ENCODE peak calls at places on chromosomes 2 and 18, in six cellular contexts. S is lower lobe of right lung, E is pancreas, X is cardiac muscle cell, D is left ventricle myocardium inferior, W is Panc1. M is an unnamed sample. For H3K4me1 and H3K27me3, the result is how much of the 10 kb centered on the place peaks cover.

GRCh38 chr18:23528580-23529472 is 25.5 kb downstream of the RMC1 start:
- DNase-seq in S (peak), E (peak), X (no peak), D (peak), W (no peak), M (peak)

GRCh38 chr2:200756618-200757321 is 54.9 kb upstream of the BZW1 start:
- DNase-seq in S (no peak), E (no peak), X (no peak), D (no peak), W (no peak), M (no peak)

GRCh38 chr18:5979971-5980457 is 84.7 kb upstream of the TMEM200C start:
- DNase-seq in S (no peak), E (no peak), X (peak), D (peak), W (no peak), M (no peak)

GRCh38 chr2:133717497-133717896 is 149.2 kb upstream of the NCKAP5 start:
- DNase-seq in S (no peak), E (no peak), X (no peak), D (no peak), W (no peak), M (no peak)

GRCh38 chr2:148935791-148936190 is 60.8 kb downstream of the KIF5C start:
- DNase-seq in S (no peak), E (no peak), X (no peak), D (no peak), W (no peak), M (no peak)

GRCh38 chr2:174792309-174793025 is 28.2 kb upstream of the CHRNA1 start:
- DNase-seq in S (no peak), E (no peak), X (no peak), D (no peak), W (no peak), M (no peak)

GRCh38 chr2:132416080-132416911 is at the start of gene GPR39:
- DNase-seq in S (peak), E (peak), X (peak), D (peak), W (peak), M (peak)

GRCh38 chr2:96088340-96089335 is 27.7 kb downstream of the ADRA2B start:
- DNase-seq in S (peak), E (no peak), X (no peak), D (no peak), W (no peak), M (peak)

GRCh38 chr2:172623249-172623965 is 67.5 kb downstream of the PDK1 start:
- DNase-seq in S (no peak), E (no peak), X (no peak), D (no peak), W (no peak), M (no peak)

GRCh38 chr2:27723372-27724144 is 48.0 kb upstream of the MRPL33 start:
- DNase-seq in S (peak), E (peak), X (peak), D (no peak), W (no peak), M (peak)

GRCh38 chr2:154338359-154338967 is 360.0 kb upstream of the KCNJ3 start:
- DNase-seq in S (no peak), E (no peak), X (no peak), D (no peak), W (no peak), M (no peak)

GRCh38 chr2:82650038-82650437 is 1809.0 kb downstream of the SUCLG1 start:
- DNase-seq in S (no peak), E (no peak), X (no peak), D (no peak), W (no peak), M (no peak)

GRCh38 chr2:228600265-228600664 is 418.8 kb upstream of the SPHKAP start:
- DNase-seq in S (no peak), E (no peak), X (no peak), D (no peak), W (no peak), M (no peak)

GRCh38 chr2:39659765-39660611 is 5.7 kb upstream of the TMEM178A start:
- DNase-seq in S (no peak), E (no peak), X (no peak), D (no peak), W (no peak), M (no peak)

GRCh38 chr2:170740660-170741059 is 25.5 kb downstream of the SP5 start:
- DNase-seq in S (no peak), E (no peak), X (no peak), D (no peak), W (no peak), M (no peak)

GRCh38 chr2:99399063-99399462 is 61.9 kb downstream of the EIF5B start:
- DNase-seq in S (no peak), E (no peak), X (no peak), D (no peak), W (no peak), M (no peak)

GRCh38 chr18:617970-618504 is 21.2 kb downstream of the CLUL1 start:
- DNase-seq in S (no peak), E (no peak), X (no peak), D (no peak), W (no peak), M (no peak)

GRCh38 chr2:65186093-65186868 is 41.4 kb upstream of the ACTR2 start:
- DNase-seq in S (no peak), E (no peak), X (no peak), D (no peak), W (no peak), M (no peak)

GRCh38 chr2:106080955-106081354 is 113.1 kb downstream of the UXS1 start:
- DNase-seq in S (no peak), E (no peak), X (no peak), D (no peak), W (no peak), M (no peak)

GRCh38 chr2:61707984-61708852 is 145.6 kb downstream of the FAM161A start:
- DNase-seq in S (no peak), E (peak), X (peak), D (no peak), W (peak), M (no peak)

GRCh38 chr2:37436324-37436723 is 91.9 kb downstream of the QPCT start:
- DNase-seq in S (no peak), E (no peak), X (no peak), D (no peak), W (no peak), M (no peak)

GRCh38 chr2:234708717-234709116 is 211.8 kb upstream of the ARL4C start:
- DNase-seq in S (no peak), E (no peak), X (no peak), D (no peak), W (no peak), M (no peak)

GRCh38 chr2:144939590-144939989 is 419.7 kb upstream of the ZEB2 start:
- DNase-seq in S (no peak), E (no peak), X (no peak), D (no peak), W (no peak), M (no peak)

GRCh38 chr2:158025263-158025996 is 76.2 kb upstream of the UPP2 start:
- DNase-seq in S (no peak), E (no peak), X (no peak), D (no peak), W (no peak), M (no peak)

GRCh38 chr2:140586379-140586778 is 1544.4 kb downstream of the LRP1B start:
- DNase-seq in S (no peak), E (no peak), X (peak), D (no peak), W (peak), M (no peak)

GRCh38 chr2:126655500-126656310 is at the start of gene GYPC:
- DNase-seq in S (peak), E (peak), X (peak), D (peak), W (no peak), M (peak)

GRCh38 chr18:3402962-3403585 is 46.9 kb upstream of the TGIF1 start:
- DNase-seq in S (no peak), E (no peak), X (no peak), D (no peak), W (no peak), M (no peak)

DNA sequence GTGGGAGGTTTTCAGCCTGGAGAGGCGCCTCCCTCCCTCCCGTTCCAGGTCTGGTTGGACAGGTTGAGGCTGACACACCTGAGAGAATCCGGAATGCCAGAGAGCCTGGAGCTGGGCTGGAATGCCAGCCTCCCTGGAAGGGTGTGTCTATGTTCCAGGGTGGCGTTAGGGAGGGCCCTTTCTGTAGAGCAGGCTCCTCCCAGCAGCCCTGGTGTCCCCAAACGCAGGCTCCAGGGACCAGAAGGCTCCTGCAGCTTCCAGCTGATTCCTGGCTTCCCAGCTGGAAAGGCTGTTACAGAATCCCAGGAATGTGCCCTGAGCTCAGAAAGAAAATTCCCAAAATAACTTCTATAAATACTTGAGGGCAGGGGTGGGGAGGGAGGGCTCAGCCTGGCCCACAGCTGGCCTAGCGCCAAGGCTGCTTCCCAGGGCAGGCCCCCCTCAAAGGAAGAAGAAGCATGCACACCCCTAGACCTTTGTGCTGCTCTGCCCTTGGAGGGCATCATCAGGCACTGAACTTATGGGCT is 85.4 kb downstream of the STPG4 start:
- DNase-seq in S (peak), E (no peak), X (peak), D (peak), W (no peak), M (peak)
- H3K4me1 ChIP-seq in S (half or more), E (under half), X (under half), D (half or more), W (under half), M (under half)

DNA sequence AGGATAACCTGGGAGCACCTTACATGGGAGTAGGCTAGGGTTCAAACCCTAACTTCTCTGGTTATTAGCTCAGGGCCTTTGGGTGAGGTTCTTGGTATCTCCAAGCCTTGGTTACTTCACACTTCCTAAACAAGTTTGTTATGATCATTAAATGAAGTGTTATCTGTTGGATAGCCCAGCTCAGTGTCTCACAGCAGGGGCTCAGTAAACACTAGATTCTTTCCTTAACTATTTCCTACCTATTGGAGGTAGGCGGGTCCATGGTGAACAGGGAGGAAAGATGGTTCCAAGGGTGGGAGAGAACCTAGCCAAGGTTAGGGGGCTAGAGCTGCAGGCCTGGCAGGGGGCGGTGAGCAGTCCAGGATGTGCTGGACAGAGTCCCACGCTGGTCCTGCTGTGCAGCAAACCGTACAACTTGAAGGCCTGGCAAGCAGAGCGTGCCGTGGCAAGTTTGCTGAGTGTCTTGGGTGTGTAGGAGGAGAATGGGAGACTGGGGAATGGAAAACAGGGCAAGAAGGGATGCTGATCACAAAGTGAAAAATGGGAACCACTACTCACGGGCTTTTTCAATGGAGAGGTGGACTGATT is 259.1 kb downstream of the PRKCE start:
- DNase-seq in S (no peak), E (no peak), X (no peak), D (no peak), W (no peak), M (no peak)
- H3K27ac ChIP-seq in S (peak), E (no peak), X (no peak), D (no peak), W (no peak), M (no peak)

DNA sequence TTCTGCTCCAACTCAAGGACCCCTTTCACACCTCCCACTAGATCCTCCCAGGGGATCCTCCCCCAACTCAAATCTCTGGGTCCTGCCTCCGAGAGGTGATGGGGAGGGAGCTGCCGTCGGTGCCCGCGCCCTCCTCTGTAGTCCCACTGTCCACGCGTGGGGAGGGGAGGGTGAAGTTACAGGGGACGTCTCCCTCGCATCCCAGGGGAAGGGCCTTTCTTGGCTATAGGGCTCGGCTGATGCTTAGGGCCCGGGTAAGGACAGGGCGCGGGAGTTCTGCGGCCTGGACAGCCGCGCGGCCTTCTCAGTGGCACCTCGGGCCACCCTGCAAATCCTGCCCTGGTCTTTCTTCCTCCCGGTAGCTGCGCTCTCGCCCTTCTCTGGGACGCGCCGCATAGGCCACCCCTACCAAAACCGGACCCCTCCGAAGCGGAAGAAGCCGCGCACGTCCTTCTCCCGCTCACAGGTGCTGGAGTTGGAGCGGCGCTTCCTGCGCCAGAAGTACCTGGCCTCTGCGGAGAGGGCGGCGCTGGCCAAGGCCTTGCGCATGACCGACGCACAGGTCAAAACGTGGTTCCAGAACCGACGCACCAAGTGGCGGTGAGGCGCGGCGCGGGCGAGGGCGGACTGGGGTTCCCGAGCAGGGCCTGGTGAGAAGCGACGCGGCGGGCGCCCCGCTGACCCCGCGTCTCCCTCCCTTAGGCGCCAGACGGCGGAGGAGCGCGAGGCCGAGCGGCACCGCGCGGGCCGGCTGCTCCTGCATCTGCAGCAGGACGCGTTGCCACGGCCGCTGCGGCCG is 1.2 kb downstream of the TLX2 start:
- DNase-seq in S (no peak), E (no peak), X (peak), D (no peak), W (no peak), M (no peak)
- H3K27me3 ChIP-seq in S (half or more), E (under half), X (half or more), D (half or more), W (under half), M (under half)

GRCh38 chr18:9916067-9916684 is 2.4 kb downstream of the VAPA start:
- DNase-seq in S (no peak), E (no peak), X (no peak), D (no peak), W (no peak), M (no peak)
- H3K4me1 ChIP-seq in S (half or more), E (half or more), X (under half), D (half or more), W (under half), M (under half)

DNA sequence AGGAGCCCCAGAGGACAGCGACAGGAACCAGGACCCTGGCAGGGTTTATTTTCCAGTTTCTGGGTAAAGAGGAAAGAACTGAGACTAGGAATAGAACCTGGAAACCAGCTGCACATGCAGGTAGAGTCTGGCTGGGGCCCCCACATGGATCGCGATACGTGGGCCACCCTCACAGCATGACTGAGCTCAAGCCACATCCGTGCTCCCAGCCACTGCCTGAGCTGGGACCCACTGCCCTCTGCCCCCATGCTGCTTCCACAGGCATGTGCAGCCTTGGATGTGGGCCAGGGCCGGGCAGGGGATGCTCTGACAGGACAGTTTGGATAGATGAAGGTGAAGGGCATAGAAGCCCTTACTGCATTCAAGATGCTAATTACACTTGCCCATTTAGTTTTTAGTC is 321.2 kb downstream of the DCDC2C start:
- DNase-seq in S (no peak), E (no peak), X (no peak), D (no peak), W (no peak), M (no peak)
- H3K27ac ChIP-seq in S (no peak), E (no peak), X (no peak), D (no peak), W (no peak), M (no peak)

DNA sequence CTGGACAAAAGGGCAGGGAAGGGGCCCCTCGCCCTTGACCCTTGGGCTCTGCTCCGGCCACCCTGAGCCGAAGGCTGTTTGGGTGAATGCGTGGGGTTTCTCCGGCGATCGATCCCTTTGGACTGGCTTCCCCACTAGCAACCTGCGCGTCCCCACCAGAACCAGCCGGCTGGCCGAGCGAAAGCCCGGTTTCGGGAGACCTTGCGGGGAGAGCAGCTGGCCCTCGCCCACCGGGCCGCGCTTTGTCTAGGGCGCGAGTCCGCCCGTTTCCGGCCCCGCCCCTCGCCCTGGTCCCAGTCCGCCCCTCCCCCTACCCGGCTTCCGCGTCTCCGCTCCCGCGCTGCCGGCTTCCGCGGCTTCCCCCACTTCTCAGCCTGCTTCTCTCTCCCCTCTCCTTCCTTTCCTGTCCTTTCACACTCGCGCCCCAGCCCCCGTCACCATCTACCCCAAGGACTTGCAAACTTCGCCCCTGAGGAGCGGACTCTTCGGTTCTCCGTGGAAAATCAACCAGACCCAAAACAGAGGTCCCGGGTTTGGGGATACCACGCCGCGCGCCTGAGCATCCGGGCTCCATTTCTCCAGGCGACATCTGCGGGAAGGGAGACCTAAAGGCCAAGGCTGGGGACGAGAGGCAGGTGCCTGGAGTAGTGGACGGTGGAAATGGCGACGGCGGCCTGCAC is 48.0 kb upstream of the ATP6V1B1 start:
- DNase-seq in S (no peak), E (peak), X (peak), D (no peak), W (no peak), M (no peak)
- H3K27me3 ChIP-seq in S (half or more), E (under half), X (half or more), D (half or more), W (under half), M (under half)

GRCh38 chr2:1730047-1730937 is 14.0 kb downstream of the PXDN start:
- DNase-seq in S (peak), E (no peak), X (no peak), D (peak), W (no peak), M (no peak)

GRCh38 chr2:1728821-1729220 is 15.5 kb downstream of the PXDN start:
- DNase-seq in S (peak), E (no peak), X (peak), D (peak), W (no peak), M (no peak)

GRCh38 chr2:1727796-1728474 is 16.4 kb downstream of the PXDN start:
- DNase-seq in S (no peak), E (no peak), X (no peak), D (no peak), W (no peak), M (no peak)

GRCh38 chr2:1727101-1727771 is 17.1 kb downstream of the PXDN start:
- DNase-seq in S (no peak), E (no peak), X (no peak), D (peak), W (no peak), M (peak)

DNA sequence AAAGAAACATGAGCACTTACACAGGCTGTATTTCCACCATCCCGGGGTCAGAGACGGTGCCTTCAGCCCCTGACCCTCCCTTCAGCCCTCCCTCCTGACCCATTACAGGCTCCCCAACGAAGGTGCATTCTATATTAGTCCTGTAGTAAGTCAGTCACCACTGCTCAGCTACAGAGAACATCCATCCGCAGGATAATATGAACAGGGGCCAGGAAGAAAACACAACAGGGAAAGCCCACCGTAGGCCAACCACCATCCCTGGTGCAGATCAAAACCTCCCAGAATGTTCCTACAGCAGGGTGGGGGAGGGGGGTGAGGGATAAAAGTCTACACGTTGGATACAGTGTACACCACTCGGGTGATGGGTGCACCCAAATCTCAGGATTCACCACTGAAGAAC is 15.1 kb downstream of the PXDN start:
- DNase-seq in S (no peak), E (no peak), X (no peak), D (no peak), W (no peak), M (no peak)
- H3K4me1 ChIP-seq in S (under half), E (under half), X (under half), D (half or more), W (under half), M (under half)

DNA sequence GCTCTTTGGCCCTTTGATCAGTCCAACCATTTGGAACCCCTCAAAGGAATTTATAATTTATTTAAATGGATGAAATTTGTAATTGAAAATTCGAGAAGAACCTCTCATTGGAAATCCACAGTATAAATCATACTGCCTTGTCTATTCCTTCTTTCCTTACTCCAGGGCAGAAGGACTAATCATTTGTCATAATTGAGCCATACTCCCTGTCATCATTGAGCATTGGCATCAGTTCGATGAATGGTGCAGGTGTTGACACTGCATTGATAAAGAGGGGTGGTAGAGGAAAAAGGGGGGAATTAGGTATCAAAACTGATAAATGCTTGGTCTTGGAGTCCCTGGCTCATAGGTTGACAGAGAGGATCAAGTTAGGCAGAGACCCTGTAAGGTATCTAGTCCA is 2.0 kb downstream of the VSNL1 start:
- DNase-seq in S (no peak), E (no peak), X (no peak), D (no peak), W (no peak), M (no peak)
- H3K27ac ChIP-seq in S (no peak), E (no peak), X (no peak), D (no peak), W (no peak), M (no peak)